ENCODE peak calls at places on chromosomes 3 and 15, in four cellular contexts. U is retinal pigment epithelial cell, L is DMS 273 treated with DMSO at 0.1 percent for 48 hours, Z is endothelial cell. W is an unnamed sample.

GRCh38 chr3:151787626-151788025 is 26.3 kb upstream of the AADAC start:
- DNase-seq in U (no peak), L (no peak), Z (no peak), W (peak)

GRCh38 chr3:169579086-169579485 is 84.4 kb downstream of the MECOM start:
- DNase-seq in U (no peak), L (no peak), Z (no peak), W (no peak)

GRCh38 chr3:112671930-112672715 is 31.2 kb upstream of the CCDC80 start:
- DNase-seq in U (peak), L (no peak), Z (no peak), W (peak)

GRCh38 chr3:181712190-181712504 is 422 bp downstream of the SOX2 start:
- DNase-seq in U (no peak), L (no peak), Z (no peak), W (no peak)

GRCh38 chr15:95405447-95405846 is 925.1 kb upstream of the NR2F2 start:
- DNase-seq in U (no peak), L (no peak), Z (no peak), W (peak)

GRCh38 chr3:100352296-100353178 is 18.0 kb downstream of the NIT2 start:
- DNase-seq in U (no peak), L (no peak), Z (no peak), W (peak)

GRCh38 chr3:124362418-124362817 is 367.8 kb upstream of the UMPS start:
- DNase-seq in U (no peak), L (no peak), Z (no peak), W (no peak)

GRCh38 chr3:156760333-156760732 is 65.8 kb upstream of the LEKR1 start:
- DNase-seq in U (no peak), L (no peak), Z (no peak), W (no peak)

GRCh38 chr3:155169221-155169620 is 89.1 kb downstream of the MME start:
- DNase-seq in U (no peak), L (no peak), Z (no peak), W (no peak)

GRCh38 chr3:166190360-166190759 is 353.1 kb upstream of the BCHE start:
- DNase-seq in U (no peak), L (no peak), Z (no peak), W (peak)

GRCh38 chr3:133711013-133711412 is 35.2 kb upstream of the TF start:
- DNase-seq in U (no peak), L (no peak), Z (no peak), W (no peak)

W was measured in renal cortical epithelial cell.